ENCODE peak calls at places on chromosomes 6 and 20, in six cellular contexts. W, H, R, D, T and C are unnamed samples.

GRCh38 chr6:149140137-149140909 is 177.2 kb upstream of the TAB2 start:
- DNase-seq in W (no peak), H (no peak), R (no peak), D (no peak), T (peak; percentile 38), C (no peak)

GRCh38 chr20:44200371-44200770 is 10.2 kb downstream of the OSER1 start:
- DNase-seq in W (no peak), H (no peak), R (no peak), D (no peak), T (peak; percentile 57), C (no peak)

GRCh38 chr6:42352856-42353564 is 98.7 kb downstream of the TRERF1 start:
- DNase-seq in W (no peak), H (peak; percentile 73), R (peak; percentile 80), D (no peak), T (peak; percentile 63), C (peak; percentile 50)

GRCh38 chr20:5474646-5475550 is 158.1 kb upstream of the PROKR2 start:
- DNase-seq in W (no peak), H (no peak), R (no peak), D (no peak), T (no peak), C (no peak)

GRCh38 chr6:82494367-82494766 is 130.8 kb downstream of the TPBG start:
- DNase-seq in W (no peak), H (no peak), R (no peak), D (no peak), T (no peak), C (no peak)

GRCh38 chr20:20207291-20207690 is 155.0 kb downstream of the CFAP61 start:
- DNase-seq in W (peak; percentile 49), H (no peak), R (no peak), D (no peak), T (no peak), C (no peak)

GRCh38 chr6:27280540-27281000 is 31.5 kb downstream of the POM121L2 start:
- DNase-seq in W (peak; percentile 65), H (no peak), R (no peak), D (no peak), T (no peak), C (no peak)

GRCh38 chr20:57773059-57773815 is 63.4 kb upstream of the PMEPA1 start:
- DNase-seq in W (no peak), H (no peak), R (no peak), D (peak; percentile 48), T (peak; percentile 9), C (no peak)

GRCh38 chr6:100818066-100818465 is 63.1 kb downstream of the ASCC3 start:
- DNase-seq in W (no peak), H (no peak), R (no peak), D (no peak), T (peak; percentile 67), C (no peak)

GRCh38 chr6:144379356-144379755 is 94.2 kb downstream of the UTRN start:
- DNase-seq in W (no peak), H (peak; percentile 33), R (peak; percentile 27), D (no peak), T (peak; percentile 76), C (no peak)

GRCh38 chr6:13332349-13332706 is 4.0 kb upstream of the TBC1D7 start:
- DNase-seq in W (no peak), H (no peak), R (no peak), D (no peak), T (no peak), C (no peak)

GRCh38 chr6:133681880-133682279 is 207.0 kb upstream of the TCF21 start:
- DNase-seq in W (peak; percentile 81), H (no peak), R (no peak), D (no peak), T (no peak), C (no peak)

GRCh38 chr6:4870821-4871494 is 94.8 kb downstream of the CDYL start:
- DNase-seq in W (no peak), H (peak; percentile 35), R (no peak), D (no peak), T (peak; percentile 12), C (no peak)

GRCh38 chr20:15061955-15062354 is 724.5 kb upstream of the FLRT3 start:
- DNase-seq in W (peak; percentile 59), H (no peak), R (peak; percentile 69), D (no peak), T (no peak), C (no peak)

GRCh38 chr6:25788305-25788922 is 33.9 kb downstream of the SLC17A4 start:
- DNase-seq in W (peak; percentile 84), H (peak; percentile 60), R (peak; percentile 64), D (no peak), T (peak; percentile 67), C (peak; percentile 14)

GRCh38 chr20:50224553-50225255 is 34.1 kb downstream of the CEBPB start:
- DNase-seq in W (peak; percentile 47), H (peak; percentile 98), R (no peak), D (no peak), T (peak; percentile 93), C (peak; percentile 89)

GRCh38 chr6:141472123-141472522 is 660.6 kb upstream of the GJE1 start:
- DNase-seq in W (peak; percentile 62), H (no peak), R (no peak), D (no peak), T (no peak), C (no peak)

GRCh38 chr6:33290459-33290858 is 1.1 kb downstream of the PFDN6 start:
- DNase-seq in W (no peak), H (no peak), R (no peak), D (no peak), T (no peak), C (no peak)

GRCh38 chr6:35209081-35209480 is 4.7 kb upstream of the SCUBE3 start:
- DNase-seq in W (no peak), H (no peak), R (no peak), D (no peak), T (no peak), C (no peak)

GRCh38 chr6:1400126-1400850 is 10.9 kb downstream of the FOXF2 start:
- DNase-seq in W (no peak), H (no peak), R (no peak), D (peak; percentile 28), T (no peak), C (no peak)

GRCh38 chr6:37239950-37240713 is 17.4 kb upstream of the TBC1D22B start:
- DNase-seq in W (no peak), H (peak; percentile 90), R (peak; percentile 97), D (peak; percentile 62), T (peak; percentile 99), C (peak; percentile 94)

GRCh38 chr6:39184906-39185580 is 44.2 kb downstream of the KCNK5 start:
- DNase-seq in W (no peak), H (no peak), R (peak; percentile 20), D (no peak), T (no peak), C (no peak)

GRCh38 chr6:4774715-4775590 is 1.3 kb upstream of the CDYL start:
- DNase-seq in W (peak; percentile 61), H (no peak), R (peak; percentile 34), D (no peak), T (peak; percentile 18), C (no peak)

GRCh38 chr6:80332013-80332412 is 225.5 kb downstream of the BCKDHB start:
- DNase-seq in W (no peak), H (no peak), R (no peak), D (no peak), T (no peak), C (no peak)

GRCh38 chr20:24937579-24937978 is 11.5 kb upstream of the CST7 start:
- DNase-seq in W (no peak), H (no peak), R (no peak), D (no peak), T (no peak), C (no peak)

GRCh38 chr6:110816677-110817076 is 1.4 kb upstream of the CDK19 start:
- DNase-seq in W (peak; percentile 10), H (no peak), R (no peak), D (no peak), T (no peak), C (no peak)

GRCh38 chr6:130890531-130890950 is 63.3 kb downstream of the SMLR1 start:
- DNase-seq in W (no peak), H (peak; percentile 84), R (no peak), D (no peak), T (peak; percentile 60), C (no peak)

GRCh38 chr20:5531318-5532081 is 214.7 kb upstream of the PROKR2 start:
- DNase-seq in W (no peak), H (peak; percentile 72), R (peak; percentile 76), D (no peak), T (peak; percentile 73), C (no peak)

GRCh38 chr6:83514877-83515466 is 2.6 kb downstream of the PRSS35 start:
- DNase-seq in W (peak; percentile 76), H (peak; percentile 62), R (peak; percentile 79), D (no peak), T (peak; percentile 85), C (peak; percentile 37)
- TF ChIP-seq CTCF in W (peak; percentile 98), H (peak; percentile 95), R (peak; percentile 90), D (peak; percentile 37), T (peak; percentile 81), C (peak; percentile 76)

GRCh38 chr6:113744886-113745285 is 112.3 kb upstream of the MARCKS start:
- DNase-seq in W (no peak), H (peak; percentile 69), R (no peak), D (no peak), T (no peak), C (no peak)
- H3K4me3 ChIP-seq in W (no peak overlapping the region), H (no peak overlapping the region), R (no peak overlapping the region), D (no peak overlapping the region), T (no peak overlapping the region), C (no peak overlapping the region)

DNA sequence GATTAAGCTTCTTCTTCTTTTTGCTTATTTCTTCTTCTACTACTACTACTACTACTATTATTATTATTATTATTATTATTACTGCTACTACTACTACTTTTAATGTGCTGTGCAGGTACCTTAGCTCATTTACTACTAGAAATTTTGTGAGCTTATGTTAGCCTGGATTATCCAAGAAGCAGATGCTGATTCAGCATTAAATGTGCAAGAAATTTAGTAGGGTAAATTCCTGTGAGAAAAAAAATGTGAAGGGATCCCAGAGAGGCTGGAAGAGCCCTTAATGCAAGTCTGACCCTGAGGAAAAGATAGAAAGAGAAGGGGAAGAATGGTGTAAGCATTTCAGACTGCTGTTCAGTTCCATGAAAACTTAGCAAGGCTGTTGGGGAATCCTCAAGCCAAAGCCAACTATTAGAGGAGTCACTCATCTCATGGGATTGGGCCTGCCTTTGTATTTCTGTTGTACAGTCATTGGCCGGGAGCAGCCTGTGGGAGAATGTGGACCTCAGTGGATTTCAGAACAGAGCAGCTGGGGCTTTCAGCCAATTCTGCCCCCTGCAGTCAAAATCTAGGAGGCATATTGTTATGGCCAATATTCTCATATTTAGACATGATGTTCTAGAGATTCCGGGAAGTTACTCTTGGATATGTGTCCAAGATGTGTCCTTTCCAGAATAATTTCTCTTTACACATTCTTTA is 37.2 kb upstream of the TSPYL1 start:
- DNase-seq in W (no peak), H (no peak), R (no peak), D (no peak), T (no peak), C (no peak)
- TF ChIP-seq CTCF in W (peak; percentile 19), H (no peak), R (no peak), D (no peak), T (peak; percentile 26), C (no peak)

DNA sequence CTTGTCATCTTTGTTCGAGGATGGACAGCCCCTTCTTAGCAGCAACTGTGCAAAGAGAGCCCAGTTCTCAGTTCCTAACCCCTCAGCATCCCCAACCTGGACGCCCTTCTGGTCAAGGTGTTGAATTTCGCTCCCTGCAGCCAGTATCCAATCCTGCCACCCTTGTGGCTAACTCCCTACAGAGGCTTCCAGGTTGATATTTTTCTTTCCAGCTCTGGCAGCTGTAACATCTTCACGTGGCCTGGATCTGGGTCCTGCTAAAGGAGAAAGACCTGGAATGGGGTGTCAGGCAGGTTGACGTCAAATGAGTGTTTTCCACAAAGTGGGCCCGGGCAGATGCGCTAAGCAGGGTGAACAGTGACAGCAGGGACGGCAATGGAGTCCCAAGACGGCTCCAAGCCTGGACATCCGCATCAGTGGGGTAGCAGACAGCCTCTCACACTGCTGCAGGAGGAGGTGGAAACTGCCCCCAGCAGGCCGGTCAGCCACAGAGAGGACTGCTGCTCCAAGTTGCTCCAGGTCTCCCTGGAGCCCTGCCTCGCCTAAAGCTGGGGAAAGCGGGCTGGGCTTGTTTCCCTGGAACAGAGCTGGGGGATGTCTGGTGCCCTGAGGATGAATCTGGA is 1.0 kb upstream of the YTHDF1 start:
- DNase-seq in W (peak; percentile 57), H (no peak), R (no peak), D (no peak), T (no peak), C (no peak)
- H3K4me3 ChIP-seq in W (peak overlapping the region; percentile 84), H (peak overlapping the region; percentile 75), R (peak overlapping the region; percentile 58), D (peak overlapping the region; percentile 96), T (peak overlapping the region; percentile 77), C (peak overlapping the region; percentile 76)